ENCODE peak calls at places on chromosomes 13 and 19, in four cellular contexts. R is naive thymus-derived CD8-positive, alpha-beta T cell; C is AG09309; F is T-helper 22 cell. X is an unnamed sample.

GRCh38 chr19:8607386-8607785 is 3.1 kb downstream of the ADAMTS10 start:
- DNase-seq in F (no peak), C (no peak), R (no peak), X (no peak)

GRCh38 chr19:45164577-45165335 is 4.0 kb upstream of the NKPD1 start:
- DNase-seq in C (no peak), R (peak), F (peak), X (peak)

GRCh38 chr19:47813304-47813994 is 8.3 kb upstream of the CRX start:
- DNase-seq in C (no peak), R (peak), F (peak), X (peak)

GRCh38 chr13:112818040-112818697 is 128.3 kb downstream of the ATP11A start:
- DNase-seq in F (no peak), C (no peak), R (no peak), X (no peak)

GRCh38 chr13:99086869-99087129 is 108.9 kb upstream of the DOCK9 start:
- DNase-seq in R (peak), F (no peak), C (no peak), X (peak)

GRCh38 chr13:95858286-95859075 is 181.5 kb downstream of the DNAJC3 start:
- DNase-seq in R (no peak), F (no peak), C (no peak), X (no peak)

GRCh38 chr13:90760639-90761038 is 586.8 kb upstream of the MIR17HG start:
- DNase-seq in R (no peak), F (no peak), C (no peak), X (no peak)

GRCh38 chr19:35549174-35549788 is 3.9 kb downstream of the TMEM147 start:
- DNase-seq in C (peak), R (peak), F (peak), X (peak)

GRCh38 chr19:13974073-13974472 is 21.8 kb downstream of the DCAF15 start:
- DNase-seq in F (no peak), R (peak), C (no peak), X (no peak)

GRCh38 chr13:53058077-53058660 is 29.6 kb downstream of the OLFM4 start:
- DNase-seq in R (no peak), F (no peak), C (no peak), X (no peak)

GRCh38 chr19:29429021-29429420 is 96.8 kb upstream of the VSTM2B start:
- DNase-seq in F (no peak), R (no peak), C (no peak), X (no peak)

GRCh38 chr13:26015276-26015934 is 36.4 kb downstream of the SHISA2 start:
- DNase-seq in C (no peak), F (no peak), R (no peak), X (no peak)

GRCh38 chr13:37621811-37622361 is 23.3 kb upstream of the POSTN start:
- DNase-seq in R (no peak), C (peak), F (no peak), X (no peak)

GRCh38 chr19:45125975-45126493 is 33.1 kb downstream of the PPP1R37 start:
- DNase-seq in C (no peak), F (peak), R (peak), X (peak)

GRCh38 chr13:48749699-48750473 is 96.2 kb downstream of the CYSLTR2 start:
- DNase-seq in F (peak), R (no peak), C (peak), X (peak)

GRCh38 chr13:41944229-41944628 is 16.7 kb downstream of the VWA8 start:
- DNase-seq in F (no peak), R (no peak), C (no peak), X (no peak)

GRCh38 chr13:42991892-42992584 is at the start of gene EPSTI1:
- DNase-seq in R (peak), F (peak), C (no peak), X (peak)

GRCh38 chr13:29476046-29476445 is 119.4 kb downstream of the SLC7A1 start:
- DNase-seq in F (no peak), R (no peak), C (no peak), X (no peak)

GRCh38 chr13:102170295-102170694 is 231.6 kb downstream of the FGF14 start:
- DNase-seq in R (no peak), C (no peak), F (no peak), X (no peak)

GRCh38 chr13:50650478-50650877 is 193.0 kb downstream of the DLEU7 start:
- DNase-seq in R (no peak), F (no peak), C (no peak), X (no peak)

X was measured in effector CD4-positive, alpha-beta T cell.